ENCODE peak calls at places on chromosomes 5 and 9, in four cellular contexts. O is RWPE1, K is ELR, C is mesendoderm. F is an unnamed sample.

GRCh38 chr5:172799416-172799815 is 28.4 kb upstream of the DUSP1 start:
- DNase-seq in O (no peak), K (no peak), C (no peak), F (no peak)

GRCh38 chr9:70411141-70411929 is 3.1 kb downstream of the KLF9 start:
- DNase-seq in C (no peak), K (peak; percentile 78), O (peak; percentile 76), F (peak; percentile 75)

GRCh38 chr9:70412678-70413426 is 1.6 kb downstream of the KLF9 start:
- DNase-seq in K (peak; percentile 78), O (peak; percentile 77), C (peak; percentile 22), F (peak; percentile 79)

GRCh38 chr9:73034962-73035361 is 82.1 kb upstream of the ALDH1A1 start:
- DNase-seq in K (no peak), C (no peak), O (no peak), F (no peak)

GRCh38 chr5:152086668-152087067 is 162.0 kb upstream of the GLRA1 start:
- DNase-seq in O (no peak), K (no peak), C (no peak), F (no peak)

GRCh38 chr9:18442629-18443491 is 31.1 kb upstream of the ADAMTSL1 start:
- DNase-seq in K (peak; percentile 85), O (peak; percentile 71), C (peak; percentile 92), F (peak; percentile 87)

GRCh38 chr9:12748016-12748415 is 26.8 kb upstream of the LURAP1L start:
- DNase-seq in K (peak; percentile 75), C (no peak), O (peak; percentile 10), F (peak; percentile 84)

GRCh38 chr5:150710165-150710564 is 9.3 kb upstream of the RBM22 start:
- DNase-seq in C (peak; percentile 26), O (peak; percentile 22), K (peak; percentile 20), F (no peak)

GRCh38 chr9:127561491-127562270 is 50.4 kb upstream of the STXBP1 start:
- DNase-seq in K (peak; percentile 100), C (peak; percentile 96), O (peak; percentile 99), F (peak; percentile 99)

F was measured in IMR-90.